ENCODE peak calls at places on chromosomes 12 and 14, in ten cellular contexts. A is EH; B is fibroblast of pulmonary artery; C is cardiac muscle cell; S is NCI-H1436; R is NCI-H510A; V is EL; O is stimulated activated naive B cell treated with anti-CD40 and anti-IgM and Interleukin-4, amounts not matched to agents 10 μg/mL and 1 μg/mL and 100 μg/mL, for 72 hours; K is DMS153; Y is AG04449. M is an unnamed sample.

GRCh38 chr12:233615-233968 is 19.6 kb upstream of the SLC6A12 start:
- DNase-seq in A (no peak), B (no peak), C (no peak), S (no peak), R (no peak), V (no peak), O (no peak), K (no peak), Y (no peak), M (no peak)

GRCh38 chr12:54526800-54527630 is 22.4 kb upstream of the PDE1B start:
- DNase-seq in A (peak), B (peak), C (peak), S (no peak), R (no peak), V (peak), O (no peak), K (no peak), Y (no peak), M (peak)

GRCh38 chr12:109518820-109519665 is 41.6 kb downstream of the UBE3B start:
- DNase-seq in A (peak), B (peak), C (peak), S (peak), R (peak), V (peak), O (no peak), K (peak), Y (peak), M (peak)

GRCh38 chr12:65306229-65306602 is 27.7 kb downstream of the MSRB3 start:
- DNase-seq in A (no peak), B (no peak), C (no peak), S (no peak), R (no peak), V (no peak), O (no peak), K (no peak), Y (no peak), M (no peak)

GRCh38 chr12:116736962-116737773 is 701 bp downstream of the SPRING1 start:
- DNase-seq in A (peak), B (no peak), C (no peak), S (no peak), R (no peak), V (peak), O (no peak), K (no peak), Y (no peak), M (no peak)

GRCh38 chr12:28507867-28508266 is 317.6 kb downstream of the CCDC91 start:
- DNase-seq in A (no peak), B (no peak), C (no peak), S (no peak), R (no peak), V (no peak), O (no peak), K (no peak), Y (no peak), M (no peak)

GRCh38 chr14:101521306-101521935 is 39.9 kb upstream of the DIO3 start:
- DNase-seq in A (no peak), B (no peak), C (no peak), S (no peak), R (no peak), V (no peak), O (no peak), K (no peak), Y (no peak), M (no peak)

GRCh38 chr12:10397311-10397710 is 7.5 kb upstream of the KLRK1 start:
- DNase-seq in A (no peak), B (no peak), C (no peak), S (no peak), R (no peak), V (no peak), O (no peak), K (no peak), Y (no peak), M (no peak)

GRCh38 chr14:95432152-95433093 is 84.0 kb downstream of the SYNE3 start:
- DNase-seq in A (peak), B (peak), C (peak), S (no peak), R (peak), V (no peak), O (no peak), K (no peak), Y (no peak), M (no peak)

GRCh38 chr14:65940056-65940735 is 527.7 kb downstream of the FUT8 start:
- DNase-seq in A (peak), B (no peak), C (no peak), S (no peak), R (no peak), V (peak), O (no peak), K (no peak), Y (no peak), M (no peak)

GRCh38 chr12:57175428-57176138 is 28.2 kb upstream of the LRP1-AS start:
- DNase-seq in A (peak), B (peak), C (peak), S (peak), R (peak), V (peak), O (no peak), K (peak), Y (no peak), M (peak)

GRCh38 chr14:45096218-45096617 is 12.3 kb downstream of the PRPF39 start:
- DNase-seq in A (no peak), B (no peak), C (no peak), S (no peak), R (no peak), V (no peak), O (no peak), K (no peak), Y (no peak), M (no peak)

GRCh38 chr12:120866143-120866542 is 38.0 kb downstream of the SPPL3 start:
- DNase-seq in A (peak), B (peak), C (peak), S (no peak), R (no peak), V (no peak), O (no peak), K (no peak), Y (peak), M (no peak)

GRCh38 chr14:80100681-80101080 is 110.6 kb downstream of the DIO2 start:
- DNase-seq in A (no peak), B (no peak), C (no peak), S (no peak), R (no peak), V (no peak), O (no peak), K (no peak), Y (no peak), M (no peak)

GRCh38 chr14:105216490-105217247 is 31.7 kb upstream of the BTBD6 start:
- DNase-seq in A (no peak), B (no peak), C (no peak), S (no peak), R (no peak), V (no peak), O (no peak), K (no peak), Y (no peak), M (no peak)

GRCh38 chr12:67442347-67442841 is 173.2 kb downstream of the CAND1 start:
- DNase-seq in A (no peak), B (no peak), C (no peak), S (no peak), R (peak), V (no peak), O (no peak), K (peak), Y (no peak), M (no peak)

GRCh38 chr14:85532981-85533820 is 3.3 kb downstream of the FLRT2 start:
- DNase-seq in A (peak), B (peak), C (peak), S (peak), R (peak), V (peak), O (no peak), K (peak), Y (no peak), M (no peak)

GRCh38 chr14:22820731-22821130 is 5.5 kb upstream of the SLC7A7 start:
- DNase-seq in A (peak), B (no peak), C (peak), S (no peak), R (no peak), V (peak), O (no peak), K (no peak), Y (no peak), M (no peak)

GRCh38 chr12:110256780-110257431 is 24.1 kb upstream of the ATP2A2 start:
- DNase-seq in A (no peak), B (no peak), C (peak), S (no peak), R (no peak), V (no peak), O (no peak), K (no peak), Y (no peak), M (no peak)

M was measured in activated T-helper 9 cell treated with anti-CD3 and anti-CD28 coated beads, Interleukin-2, amount 50 U/mL, for 16 hours.